ENCODE peak calls at places on chromosomes 2 and 18, in five cellular contexts. One of them, this sample, is unnamed. For H3K27me3, the result is how much of the 10 kb centered on the place peaks cover.

GRCh38 chr2:38682008-38682575 is 16.2 kb downstream of the GALM start:
- DNase-seq in uterus: no peak
- DNase-seq in psoas muscle: no peak
- DNase-seq in CD8-positive, alpha-beta memory T cell: no peak
- DNase-seq in tibial nerve: no peak
- DNase-seq in this sample: no peak

GRCh38 chr2:127057371-127058245 is 49.3 kb downstream of the BIN1 start:
- DNase-seq in uterus: no peak
- DNase-seq in psoas muscle: peak
- DNase-seq in CD8-positive, alpha-beta memory T cell: no peak
- DNase-seq in tibial nerve: no peak
- DNase-seq in this sample: no peak

GRCh38 chr2:138137949-138138348 is 173.7 kb downstream of the HNMT start:
- DNase-seq in uterus: no peak
- DNase-seq in psoas muscle: no peak
- DNase-seq in CD8-positive, alpha-beta memory T cell: no peak
- DNase-seq in tibial nerve: no peak
- DNase-seq in this sample: no peak

GRCh38 chr18:66558773-66559172 is 45.1 kb downstream of the CDH19 start:
- DNase-seq in uterus: no peak
- DNase-seq in psoas muscle: no peak
- DNase-seq in CD8-positive, alpha-beta memory T cell: no peak
- DNase-seq in tibial nerve: no peak
- DNase-seq in this sample: no peak

GRCh38 chr2:133975135-133975534 is 278.7 kb upstream of the MGAT5 start:
- DNase-seq in uterus: no peak
- DNase-seq in psoas muscle: no peak
- DNase-seq in CD8-positive, alpha-beta memory T cell: no peak
- DNase-seq in tibial nerve: no peak
- DNase-seq in this sample: no peak

GRCh38 chr2:217897091-217897715 is 105.6 kb downstream of the TNS1 start:
- DNase-seq in uterus: no peak
- DNase-seq in psoas muscle: no peak
- DNase-seq in CD8-positive, alpha-beta memory T cell: no peak
- DNase-seq in tibial nerve: no peak
- DNase-seq in this sample: no peak

GRCh38 chr2:221596192-221596591 is 24.1 kb upstream of the EPHA4 start:
- DNase-seq in uterus: no peak
- DNase-seq in psoas muscle: no peak
- DNase-seq in CD8-positive, alpha-beta memory T cell: no peak
- DNase-seq in tibial nerve: peak
- DNase-seq in this sample: no peak

GRCh38 chr18:63379639-63379962 is 12.6 kb upstream of the KDSR start:
- DNase-seq in uterus: no peak
- DNase-seq in psoas muscle: no peak
- DNase-seq in CD8-positive, alpha-beta memory T cell: no peak
- DNase-seq in tibial nerve: no peak
- DNase-seq in this sample: no peak

GRCh38 chr2:152396051-152396511 is 61.1 kb downstream of the FMNL2 start:
- DNase-seq in uterus: no peak
- DNase-seq in psoas muscle: no peak
- DNase-seq in CD8-positive, alpha-beta memory T cell: no peak
- DNase-seq in tibial nerve: no peak
- DNase-seq in this sample: no peak

DNA sequence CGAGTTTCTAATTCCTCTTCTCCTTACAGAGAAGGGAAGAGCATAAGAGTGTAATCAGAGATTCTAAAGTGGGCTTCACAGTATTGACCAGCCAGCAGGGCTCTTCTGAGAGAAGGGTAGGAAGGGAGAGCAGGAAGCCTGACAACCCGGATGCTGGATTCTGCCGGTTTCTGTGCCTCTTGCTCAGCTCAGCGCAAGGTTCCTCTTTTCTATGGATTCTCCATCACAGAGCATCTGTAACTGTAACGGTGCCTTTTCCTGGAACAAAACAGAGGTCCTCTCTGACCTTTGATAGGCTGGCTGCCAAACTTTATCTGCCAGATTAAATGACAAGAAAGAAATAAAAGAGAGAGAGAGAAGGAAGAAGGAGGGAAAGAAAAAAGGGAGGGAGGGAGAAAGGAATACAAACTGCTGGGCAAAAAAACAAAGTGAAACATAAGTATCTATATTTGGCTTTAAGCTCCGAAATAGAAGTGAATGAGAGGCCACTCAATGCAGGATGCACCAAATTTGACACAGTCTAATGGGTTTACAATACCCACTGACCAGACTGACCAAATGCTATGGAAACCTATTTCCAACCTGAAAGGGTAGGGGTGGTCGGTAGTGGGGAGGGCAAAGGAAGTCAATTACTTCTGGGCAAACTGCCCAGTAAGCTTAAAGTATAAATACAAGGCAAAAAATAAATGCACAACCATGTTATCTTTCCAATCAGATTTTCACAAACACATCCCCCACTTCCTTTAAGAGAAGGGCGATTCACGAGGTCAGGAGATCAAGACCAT is 59.2 kb downstream of the PIEZO2 start:
- DNase-seq in uterus: no peak
- DNase-seq in psoas muscle: no peak
- DNase-seq in CD8-positive, alpha-beta memory T cell: no peak
- DNase-seq in tibial nerve: no peak
- DNase-seq in this sample: no peak
- H3K27me3 ChIP-seq in uterus: under half
- H3K27me3 ChIP-seq in psoas muscle: under half
- H3K27me3 ChIP-seq in CD8-positive, alpha-beta memory T cell: under half
- H3K27me3 ChIP-seq in tibial nerve: under half
- H3K27me3 ChIP-seq in this sample: under half

GRCh38 chr2:218983971-218984238 is 1.1 kb downstream of the FEV start:
- DNase-seq in uterus: no peak
- DNase-seq in psoas muscle: no peak
- DNase-seq in CD8-positive, alpha-beta memory T cell: no peak
- DNase-seq in tibial nerve: no peak
- DNase-seq in this sample: no peak
- H3K27me3 ChIP-seq in uterus: under half
- H3K27me3 ChIP-seq in psoas muscle: under half
- H3K27me3 ChIP-seq in CD8-positive, alpha-beta memory T cell: half or more
- H3K27me3 ChIP-seq in tibial nerve: half or more
- H3K27me3 ChIP-seq in this sample: half or more

DNA sequence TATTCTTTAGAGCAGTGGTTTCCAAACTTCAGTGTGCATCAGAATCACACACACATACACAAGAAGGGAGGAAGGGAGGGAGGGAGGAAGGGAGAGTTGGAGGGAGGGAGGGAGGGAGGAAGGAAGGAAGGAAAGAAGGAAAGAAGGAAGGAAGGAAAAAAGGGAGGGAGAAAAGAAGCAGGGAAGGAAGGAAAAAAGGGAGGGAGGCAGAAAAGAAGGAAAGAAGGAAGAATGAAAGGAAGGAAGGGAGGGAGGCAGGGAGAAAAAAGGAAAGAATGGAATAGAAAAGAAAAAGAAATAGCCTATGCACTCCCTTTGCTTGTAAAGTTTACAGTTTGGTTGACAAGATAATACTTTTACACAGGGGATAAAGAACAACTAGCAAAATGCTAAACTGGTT is 96.3 kb upstream of the BCL11A start:
- DNase-seq in uterus: no peak
- DNase-seq in psoas muscle: no peak
- DNase-seq in CD8-positive, alpha-beta memory T cell: no peak
- DNase-seq in tibial nerve: no peak
- DNase-seq in this sample: no peak
- H3K27me3 ChIP-seq in uterus: under half
- H3K27me3 ChIP-seq in psoas muscle: under half
- H3K27me3 ChIP-seq in CD8-positive, alpha-beta memory T cell: under half
- H3K27me3 ChIP-seq in tibial nerve: under half
- H3K27me3 ChIP-seq in this sample: under half

GRCh38 chr2:692349-692748 is 15.1 kb upstream of the TMEM18 start:
- DNase-seq in uterus: no peak
- DNase-seq in psoas muscle: no peak
- DNase-seq in CD8-positive, alpha-beta memory T cell: no peak
- DNase-seq in tibial nerve: no peak
- DNase-seq in this sample: no peak
- H3K27me3 ChIP-seq in uterus: under half
- H3K27me3 ChIP-seq in psoas muscle: under half
- H3K27me3 ChIP-seq in CD8-positive, alpha-beta memory T cell: under half
- H3K27me3 ChIP-seq in tibial nerve: under half
- H3K27me3 ChIP-seq in this sample: under half

GRCh38 chr2:70443078-70443465 is 110.6 kb downstream of the TGFA start:
- DNase-seq in uterus: no peak
- DNase-seq in psoas muscle: no peak
- DNase-seq in CD8-positive, alpha-beta memory T cell: no peak
- DNase-seq in tibial nerve: no peak
- DNase-seq in this sample: no peak

GRCh38 chr2:70442301-70443077 is 111.1 kb downstream of the TGFA start:
- DNase-seq in uterus: no peak
- DNase-seq in psoas muscle: no peak
- DNase-seq in CD8-positive, alpha-beta memory T cell: no peak
- DNase-seq in tibial nerve: no peak
- DNase-seq in this sample: no peak

GRCh38 chr2:70443726-70444125 is 109.9 kb downstream of the TGFA start:
- DNase-seq in uterus: no peak
- DNase-seq in psoas muscle: no peak
- DNase-seq in CD8-positive, alpha-beta memory T cell: no peak
- DNase-seq in tibial nerve: no peak
- DNase-seq in this sample: no peak

GRCh38 chr2:70450641-70451250 is 102.9 kb downstream of the TGFA start:
- DNase-seq in uterus: no peak
- DNase-seq in psoas muscle: no peak
- DNase-seq in CD8-positive, alpha-beta memory T cell: no peak
- DNase-seq in tibial nerve: no peak
- DNase-seq in this sample: no peak

DNA sequence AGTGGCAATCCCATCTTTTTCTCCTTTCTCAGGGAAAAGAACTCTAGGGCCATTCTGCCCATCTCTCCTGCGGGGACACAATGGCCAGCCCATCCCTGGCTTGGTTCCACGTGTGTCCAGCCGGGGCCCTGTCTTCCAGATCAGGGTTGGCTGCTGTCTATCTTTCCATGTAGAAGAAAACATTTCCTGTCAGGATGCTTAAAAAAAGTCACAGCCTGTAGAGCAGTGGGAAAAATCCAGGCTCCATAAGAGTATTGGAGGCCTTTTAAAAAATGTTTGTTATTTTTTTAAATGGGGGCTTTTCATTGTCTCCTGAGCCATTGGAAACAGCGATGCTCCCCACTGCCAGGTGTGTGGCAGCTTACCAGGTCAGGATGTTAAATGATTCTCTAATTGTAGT is 105.6 kb downstream of the TGFA start:
- DNase-seq in uterus: no peak
- DNase-seq in psoas muscle: no peak
- DNase-seq in CD8-positive, alpha-beta memory T cell: no peak
- DNase-seq in tibial nerve: no peak
- DNase-seq in this sample: no peak
- H3K27me3 ChIP-seq in uterus: under half
- H3K27me3 ChIP-seq in psoas muscle: under half
- H3K27me3 ChIP-seq in CD8-positive, alpha-beta memory T cell: under half
- H3K27me3 ChIP-seq in tibial nerve: under half
- H3K27me3 ChIP-seq in this sample: under half

DNA sequence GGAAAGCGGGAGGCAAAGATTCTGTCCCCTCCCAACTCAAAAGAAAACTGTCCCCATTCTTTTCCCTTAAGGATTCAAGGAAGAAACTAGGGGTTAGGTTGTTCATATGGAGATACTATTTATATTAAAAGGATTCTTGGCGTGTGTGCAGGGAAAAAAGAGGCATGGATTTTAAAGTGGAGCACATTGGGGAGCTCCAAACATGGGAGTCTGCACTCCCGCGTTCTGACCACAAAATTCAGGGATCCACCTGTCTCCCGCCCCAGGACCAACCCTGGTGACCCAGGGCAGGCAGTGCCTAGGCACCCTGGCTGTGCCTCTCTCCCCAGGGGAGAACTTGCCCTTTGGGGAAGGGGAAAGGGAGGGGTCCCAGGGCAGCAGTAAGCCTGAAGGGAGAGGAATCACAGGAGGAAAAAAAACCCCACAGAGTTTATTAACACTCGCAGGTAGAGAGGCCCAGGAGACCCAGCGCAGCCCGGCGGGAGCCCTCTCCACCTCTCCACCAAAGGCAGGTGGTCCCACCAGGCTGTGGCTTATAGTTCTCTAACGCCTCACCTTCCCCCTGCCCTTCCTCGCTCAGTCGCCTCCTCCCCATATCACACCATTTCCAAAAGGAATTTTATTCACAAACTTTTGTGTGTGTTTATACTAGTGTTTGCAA is 2.2 kb downstream of the PTGR3 start:
- DNase-seq in uterus: no peak
- DNase-seq in psoas muscle: no peak
- DNase-seq in CD8-positive, alpha-beta memory T cell: no peak
- DNase-seq in tibial nerve: no peak
- DNase-seq in this sample: no peak
- H3K27me3 ChIP-seq in uterus: under half
- H3K27me3 ChIP-seq in psoas muscle: under half
- H3K27me3 ChIP-seq in CD8-positive, alpha-beta memory T cell: under half
- H3K27me3 ChIP-seq in tibial nerve: under half
- H3K27me3 ChIP-seq in this sample: under half

DNA sequence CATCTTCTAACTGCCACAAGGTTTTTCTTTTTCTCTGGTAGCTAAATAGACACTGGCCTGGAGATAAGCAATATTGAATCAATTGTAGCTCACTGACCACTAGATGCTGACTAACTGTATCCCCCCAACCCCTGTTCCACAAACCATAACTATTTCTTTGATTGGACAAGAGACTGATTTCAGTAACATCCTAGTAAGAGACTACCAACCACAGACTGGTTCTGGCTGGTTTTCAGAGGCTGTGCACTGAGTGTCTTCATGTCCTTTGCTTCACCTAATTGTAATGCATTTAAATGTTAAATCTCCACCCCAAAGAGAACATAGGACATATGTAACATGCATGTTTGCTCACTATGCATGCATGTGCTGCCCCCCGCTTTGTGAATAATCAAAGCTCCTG is 3.2 kb upstream of the AAK1 start:
- DNase-seq in uterus: no peak
- DNase-seq in psoas muscle: no peak
- DNase-seq in CD8-positive, alpha-beta memory T cell: no peak
- DNase-seq in tibial nerve: no peak
- DNase-seq in this sample: no peak
- H3K27me3 ChIP-seq in uterus: under half
- H3K27me3 ChIP-seq in psoas muscle: under half
- H3K27me3 ChIP-seq in CD8-positive, alpha-beta memory T cell: under half
- H3K27me3 ChIP-seq in tibial nerve: under half
- H3K27me3 ChIP-seq in this sample: under half

GRCh38 chr2:117850461-117850860 is 36.0 kb downstream of the DDX18 start:
- DNase-seq in uterus: no peak
- DNase-seq in psoas muscle: no peak
- DNase-seq in CD8-positive, alpha-beta memory T cell: no peak
- DNase-seq in tibial nerve: no peak
- DNase-seq in this sample: no peak
- H3K27me3 ChIP-seq in uterus: under half
- H3K27me3 ChIP-seq in psoas muscle: under half
- H3K27me3 ChIP-seq in CD8-positive, alpha-beta memory T cell: under half
- H3K27me3 ChIP-seq in tibial nerve: under half
- H3K27me3 ChIP-seq in this sample: under half